ENCODE peak calls at places on chromosomes 3 and 15, in six cellular contexts. P is NCI-H187 treated with DMSO at 0.1 percent for 48 hours, H is fibroblast of the conjunctiva, G is NCI-H510A, E is neuronal stem cell, S is GDM1. Y is an unnamed sample.
A peak's percentile ranks its signal among the peaks of the same experiment; 100 is the strongest.

GRCh38 chr15:56918046-56918906 is at the start of gene TCF12:
- DNase-seq in P (peak; percentile 35), G (peak; percentile 87), H (peak; percentile 91), S (peak; percentile 88), E (peak; percentile 97), Y (peak; percentile 54)

GRCh38 chr15:98955331-98955730 is 52.3 kb downstream of the PGPEP1L start:
- DNase-seq in S (no peak), G (no peak), H (no peak), E (no peak), P (no peak), Y (no peak)

GRCh38 chr15:95267476-95267875 is 1036.1 kb downstream of the MCTP2 start:
- DNase-seq in G (no peak), P (no peak), E (no peak), H (no peak), S (no peak), Y (no peak)

GRCh38 chr3:66402596-66403267 is 98.1 kb downstream of the LRIG1 start:
- DNase-seq in P (no peak), E (no peak), G (no peak), H (no peak), S (no peak), Y (no peak)

GRCh38 chr3:171225698-171226097 is 199.2 kb upstream of the SLC2A2 start:
- DNase-seq in G (no peak), S (no peak), H (no peak), E (no peak), P (no peak), Y (no peak)

GRCh38 chr3:46124216-46125143 is 83.6 kb downstream of the CCR1 start:
- DNase-seq in P (no peak), G (no peak), E (no peak), H (peak; percentile 81), S (no peak), Y (no peak)

GRCh38 chr3:130968231-130968630 is 58.4 kb downstream of the ASTE1 start:
- DNase-seq in S (no peak), P (no peak), E (no peak), H (no peak), G (no peak), Y (no peak)

GRCh38 chr3:105806361-105806760 is 62.5 kb downstream of the CBLB start:
- DNase-seq in G (no peak), E (no peak), H (no peak), S (no peak), P (no peak), Y (no peak)

GRCh38 chr3:144496116-144496835 is 524.7 kb downstream of the DIPK2A start:
- DNase-seq in P (no peak), G (no peak), S (no peak), E (no peak), H (no peak), Y (no peak)

GRCh38 chr3:99482191-99482590 is 156.2 kb upstream of the COL8A1 start:
- DNase-seq in S (no peak), H (no peak), E (no peak), G (no peak), P (no peak), Y (no peak)

GRCh38 chr3:139199421-139200010 is 144.3 kb upstream of the MRPS22 start:
- DNase-seq in S (no peak), H (no peak), G (no peak), P (no peak), E (no peak), Y (no peak)

GRCh38 chr3:52286777-52287110 is 884 bp upstream of the GLYCTK start:
- DNase-seq in H (no peak), S (no peak), P (no peak), G (no peak), E (no peak), Y (no peak)

GRCh38 chr3:12924437-12924836 is 83.1 kb upstream of the RPL32 start:
- DNase-seq in E (no peak), S (no peak), G (no peak), P (no peak), H (no peak), Y (no peak)

GRCh38 chr3:69357196-69357595 is 28.7 kb downstream of the FRMD4B start:
- DNase-seq in G (no peak), S (no peak), H (no peak), P (no peak), E (no peak), Y (no peak)

GRCh38 chr3:104564045-104564643 is 802.6 kb upstream of the ALCAM start:
- DNase-seq in E (no peak), S (peak; percentile 1), P (no peak), H (peak; percentile 29), G (no peak), Y (no peak)